ENCODE peak calls at places on chromosomes 2 and 18, in four cellular contexts. H, M, A and R are unnamed samples.

GRCh38 chr18:36905560-36905959 is 76.6 kb downstream of the KIAA1328 start:
- DNase-seq in H (no peak), A (no peak), M (no peak), R (no peak)

GRCh38 chr2:168712053-168712452 is 90.4 kb upstream of the NOSTRIN start:
- DNase-seq in A (no peak), M (no peak), H (no peak), R (peak; percentile 22)

GRCh38 chr2:219633276-219634065 is 6.0 kb downstream of the SLC4A3 start:
- DNase-seq in M (no peak), A (no peak), H (no peak), R (no peak)

GRCh38 chr18:47964086-47964485 is 33.6 kb upstream of the SMAD2 start:
- DNase-seq in A (peak; percentile 80), M (no peak), H (no peak), R (no peak)

GRCh38 chr2:63898839-63899238 is 57.1 kb downstream of the UGP2 start:
- DNase-seq in M (no peak), A (no peak), H (no peak), R (no peak)

GRCh38 chr2:1738646-1739302 is 5.5 kb downstream of the PXDN start:
- DNase-seq in H (no peak), A (no peak), M (no peak), R (no peak)

GRCh38 chr18:48993586-48993985 is 42.8 kb upstream of the SMAD7 start:
- DNase-seq in H (peak; percentile 49), M (no peak), A (no peak), R (no peak)

GRCh38 chr2:71940695-71941094 is 207.0 kb downstream of the CYP26B1 start:
- DNase-seq in A (no peak), M (no peak), H (peak; percentile 72), R (no peak)

GRCh38 chr2:98944786-98945185 is 8.8 kb upstream of the CRACDL start:
- DNase-seq in H (peak; percentile 43), A (no peak), M (no peak), R (no peak)

GRCh38 chr2:112924348-112924747 is 13.4 kb downstream of the IL37 start:
- DNase-seq in A (no peak), H (no peak), M (no peak), R (no peak)

GRCh38 chr2:196592912-196593881 is 46.3 kb upstream of the CCDC150 start:
- DNase-seq in H (peak; percentile 74), M (peak; percentile 53), A (peak; percentile 61), R (no peak)